ENCODE peak calls at places on chromosome 1, in nine cellular contexts. S, P, F, O, U, K, Q, E and R are unnamed samples.

GRCh38 chr1:201884472-201884871 is 4.2 kb upstream of the SHISA4 start:
- DNase-seq in O (no peak), S (no peak), E (no peak), K (no peak), P (no peak), U (no peak), Q (no peak), F (no peak), R (no peak)

GRCh38 chr1:222898191-222898527 is 83.3 kb downstream of the DISP1 start:
- DNase-seq in E (no peak), F (no peak), O (no peak), P (no peak), S (no peak), K (no peak), Q (no peak), U (no peak), R (no peak)

GRCh38 chr1:1430114-1430982 is 5.1 kb upstream of the VWA1 start:
- DNase-seq in O (no peak), K (peak; percentile 86), S (peak; percentile 62), Q (peak; percentile 62), U (peak; percentile 76), F (no peak), P (no peak), E (peak; percentile 50), R (no peak)

GRCh38 chr1:223542831-223543230 is 122.7 kb downstream of the CAPN8 start:
- DNase-seq in O (no peak), K (no peak), U (no peak), P (no peak), Q (no peak), E (no peak), F (no peak), S (no peak), R (no peak)

GRCh38 chr1:228920791-228921190 is 185.5 kb downstream of the RHOU start:
- DNase-seq in Q (no peak), P (no peak), E (peak; percentile 59), F (no peak), K (no peak), O (no peak), U (no peak), S (no peak), R (no peak)

GRCh38 chr1:229887043-229887822 is 179.8 kb upstream of the GALNT2 start:
- DNase-seq in E (no peak), O (no peak), K (no peak), U (peak; percentile 69), P (no peak), Q (no peak), F (no peak), S (no peak), R (peak; percentile 87)

GRCh38 chr1:95407864-95408291 is 173.9 kb downstream of the RWDD3 start:
- DNase-seq in K (no peak), E (no peak), P (no peak), S (no peak), O (no peak), Q (no peak), U (no peak), F (no peak), R (no peak)

GRCh38 chr1:169072945-169073725 is 33.4 kb upstream of the ATP1B1 start:
- DNase-seq in S (no peak), K (no peak), Q (no peak), F (no peak), U (no peak), P (no peak), E (no peak), O (no peak), R (no peak)

GRCh38 chr1:9589144-9589718 is 520 bp downstream of the TMEM201 start:
- DNase-seq in U (peak; percentile 39), S (no peak), P (peak; percentile 33), O (no peak), Q (peak; percentile 48), E (peak; percentile 23), F (no peak), K (peak; percentile 84), R (no peak)

GRCh38 chr1:170716835-170717429 is 53.0 kb downstream of the PRRX1 start:
- DNase-seq in K (no peak), P (no peak), O (no peak), S (no peak), E (no peak), U (no peak), Q (no peak), F (no peak), R (no peak)

GRCh38 chr1:41891403-41891896 is 27.3 kb downstream of the HIVEP3 start:
- DNase-seq in O (no peak), E (peak; percentile 54), Q (no peak), P (peak; percentile 38), U (peak; percentile 28), K (no peak), S (no peak), F (no peak), R (no peak)

GRCh38 chr1:66243548-66244130 is 290.3 kb upstream of the SGIP1 start:
- DNase-seq in P (no peak), F (no peak), K (no peak), U (no peak), S (no peak), Q (no peak), O (no peak), E (peak; percentile 25), R (no peak)

GRCh38 chr1:7538033-7538432 is 233.1 kb upstream of the VAMP3 start:
- DNase-seq in F (no peak), P (no peak), O (no peak), E (peak; percentile 90), Q (no peak), K (no peak), S (no peak), U (no peak), R (no peak)

GRCh38 chr1:2832506-2833453 is 31.3 kb upstream of the TTC34 start:
- DNase-seq in Q (no peak), S (no peak), K (peak; percentile 53), E (no peak), U (no peak), F (no peak), O (no peak), P (no peak), R (no peak)

GRCh38 chr1:10232213-10232612 is 21.8 kb downstream of the KIF1B start:
- DNase-seq in Q (no peak), K (no peak), S (no peak), E (no peak), F (no peak), O (no peak), U (no peak), P (no peak), R (no peak)

DNA sequence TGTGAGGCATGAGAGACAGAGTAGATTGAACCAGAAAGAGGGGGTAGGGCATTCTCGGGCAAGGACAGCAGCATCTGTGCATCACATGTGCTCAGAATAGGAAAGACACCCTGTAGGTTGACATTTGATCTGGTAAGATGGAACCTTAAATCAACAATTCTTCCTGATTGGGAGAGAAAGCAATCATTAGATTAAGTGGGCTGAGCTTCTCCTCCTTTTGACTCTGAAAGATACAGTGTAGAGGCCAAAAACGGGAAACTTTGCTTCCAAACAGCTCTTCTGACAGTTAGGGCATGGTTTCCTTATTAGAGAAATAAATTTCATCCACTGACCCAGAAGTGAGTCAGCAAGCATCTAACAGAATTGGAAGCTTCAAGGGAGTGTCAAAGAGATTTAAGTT is 9.7 kb downstream of the KIF14 start:
- DNase-seq in S (no peak), P (no peak), K (no peak), O (peak; percentile 31), U (no peak), E (peak; percentile 58), F (no peak), Q (no peak), R (no peak)
- TF ChIP-seq CTCF in S (no peak), P (no peak), K (no peak), O (no peak), U (no peak), E (no peak), F (no peak), Q (no peak), R (no peak)

GRCh38 chr1:234262754-234263105 is 110.5 kb upstream of the COA6 start:
- DNase-seq in S (no peak), U (peak; percentile 83), E (peak; percentile 19), P (no peak), F (no peak), O (no peak), K (no peak), Q (no peak), R (peak; percentile 37)

GRCh38 chr1:234262007-234262753 is 111.1 kb upstream of the COA6 start:
- DNase-seq in U (peak; percentile 48), E (no peak), O (no peak), P (no peak), K (no peak), Q (no peak), S (no peak), F (no peak), R (peak; percentile 21)

GRCh38 chr1:234264832-234265231 is 108.4 kb upstream of the COA6 start:
- DNase-seq in F (no peak), P (no peak), K (no peak), U (no peak), E (no peak), S (no peak), O (no peak), Q (no peak), R (no peak)

GRCh38 chr1:234265861-234266260 is 107.4 kb upstream of the COA6 start:
- DNase-seq in E (no peak), K (no peak), S (no peak), F (no peak), P (no peak), Q (no peak), O (no peak), U (no peak), R (no peak)

DNA sequence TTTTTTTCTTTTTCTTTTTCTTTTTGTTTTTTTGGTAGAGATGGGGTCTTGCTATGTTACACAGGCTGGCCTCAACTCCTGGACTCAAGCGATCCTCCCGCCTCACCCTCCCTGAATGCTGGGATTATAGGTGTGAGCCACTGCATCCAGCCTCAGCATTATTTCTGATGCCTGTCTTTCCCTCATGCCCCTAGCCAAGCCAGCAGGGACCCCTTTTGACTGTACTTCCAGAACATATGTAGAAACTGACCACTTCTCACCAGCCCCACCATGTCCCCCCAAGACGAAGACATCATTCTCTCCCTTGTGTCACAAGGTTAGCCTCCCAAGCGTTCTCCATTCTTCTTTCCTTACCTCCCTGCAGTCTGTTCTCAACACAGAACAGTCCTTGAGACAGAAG is 107.9 kb upstream of the COA6 start:
- DNase-seq in U (no peak), O (no peak), P (no peak), E (no peak), F (no peak), Q (no peak), K (no peak), S (no peak), R (no peak)
- TF ChIP-seq CTCF in U (no peak), O (no peak), P (no peak), E (no peak), F (no peak), Q (no peak), K (no peak), S (no peak), R (no peak)

GRCh38 chr1:82604524-82604923 is 803.8 kb downstream of the ADGRL2 start:
- DNase-seq in O (no peak), F (no peak), P (no peak), K (no peak), U (no peak), S (no peak), Q (peak; percentile 17), E (no peak), R (peak; percentile 26)
- TF ChIP-seq CTCF in O (no peak), F (no peak), P (no peak), K (no peak), U (no peak), S (no peak), Q (peak; percentile 37), E (no peak), R (peak; percentile 92)

DNA sequence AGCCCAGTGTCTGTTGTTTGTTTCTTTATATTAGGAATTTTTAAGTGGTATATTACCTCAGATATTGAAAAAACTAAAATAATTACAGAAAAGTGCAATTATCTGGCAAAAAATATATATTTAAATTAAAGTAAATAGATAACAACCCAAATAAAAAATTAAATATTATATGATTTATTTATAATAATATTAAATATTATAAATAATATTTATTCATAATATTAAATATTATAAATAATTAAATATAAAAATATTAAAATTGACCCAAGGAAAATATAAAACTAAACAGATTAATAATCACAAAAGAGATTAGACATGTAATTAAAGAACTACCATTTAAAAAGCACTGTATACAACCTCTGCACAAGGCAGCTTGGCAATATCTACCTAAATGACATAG is 331.9 kb upstream of the POGK start:
- DNase-seq in K (no peak), F (no peak), P (no peak), Q (no peak), E (no peak), U (no peak), S (no peak), O (no peak), R (no peak)
- TF ChIP-seq CTCF in K (no peak), F (no peak), P (no peak), Q (no peak), E (no peak), U (no peak), S (no peak), O (no peak), R (no peak)